ENCODE peak calls at places on chromosomes 7 and 10, in seven cellular contexts. O, T, E, Y, G, N and B are unnamed samples.

GRCh38 chr10:24992512-24993133 is 23.3 kb downstream of the ENKUR start:
- DNase-seq in O (no peak), T (no peak), E (no peak), Y (no peak), G (no peak), N (no peak), B (no peak)

GRCh38 chr10:48458662-48459048 is 146.2 kb downstream of the ARHGAP22 start:
- DNase-seq in O (no peak), T (no peak), E (no peak), Y (no peak), G (no peak), N (no peak), B (no peak)

GRCh38 chr7:133688483-133689239 is 435.8 kb downstream of the EXOC4 start:
- DNase-seq in O (no peak), T (no peak), E (no peak), Y (no peak), G (no peak), N (no peak), B (no peak)

GRCh38 chr7:38398725-38399321 is 125.4 kb upstream of the TARP start:
- DNase-seq in O (peak; percentile 21), T (peak; percentile 67), E (peak; percentile 58), Y (peak; percentile 33), G (peak; percentile 59), N (no peak), B (peak; percentile 69)

GRCh38 chr7:49424109-49424508 is 349.3 kb upstream of the VWC2 start:
- DNase-seq in O (no peak), T (no peak), E (no peak), Y (no peak), G (no peak), N (no peak), B (peak; percentile 12)

GRCh38 chr10:63217120-63217605 is 84.0 kb downstream of the NRBF2 start:
- DNase-seq in O (peak; percentile 44), T (peak; percentile 54), E (no peak), Y (peak; percentile 27), G (no peak), N (no peak), B (peak; percentile 7)

GRCh38 chr10:85548038-85548437 is 818.6 kb downstream of the GRID1 start:
- DNase-seq in O (peak; percentile 16), T (peak; percentile 21), E (no peak), Y (peak; percentile 52), G (no peak), N (peak; percentile 35), B (peak; percentile 84)

GRCh38 chr7:25901658-25902057 is 250.3 kb upstream of the NFE2L3 start:
- DNase-seq in O (no peak), T (no peak), E (no peak), Y (no peak), G (no peak), N (no peak), B (no peak)

GRCh38 chr10:21125471-21126228 is 228.5 kb upstream of the NEBL start:
- DNase-seq in O (no peak), T (no peak), E (no peak), Y (no peak), G (no peak), N (no peak), B (no peak)

GRCh38 chr7:5422324-5423271 is 1.0 kb downstream of the TNRC18 start:
- DNase-seq in O (peak; percentile 35), T (peak; percentile 84), E (peak; percentile 9), Y (no peak), G (peak; percentile 67), N (no peak), B (no peak)

GRCh38 chr7:127886248-127886647 is 145.0 kb downstream of the LRRC4 start:
- DNase-seq in O (no peak), T (no peak), E (no peak), Y (no peak), G (no peak), N (no peak), B (no peak)

GRCh38 chr10:61452655-61453641 is at the start of gene TMEM26:
- DNase-seq in O (no peak), T (peak; percentile 69), E (peak; percentile 18), Y (no peak), G (peak; percentile 84), N (no peak), B (peak; percentile 46)

GRCh38 chr7:86598311-86598710 is 45.4 kb upstream of the GRM3 start:
- DNase-seq in O (peak; percentile 10), T (peak; percentile 53), E (no peak), Y (no peak), G (peak; percentile 88), N (no peak), B (no peak)

GRCh38 chr7:102840404-102840803 is 72.4 kb upstream of the LRRC17 start:
- DNase-seq in O (no peak), T (no peak), E (no peak), Y (no peak), G (no peak), N (no peak), B (no peak)

GRCh38 chr10:87842776-87843497 is 20.4 kb downstream of the KLLN start:
- DNase-seq in O (peak; percentile 60), T (no peak), E (no peak), Y (no peak), G (no peak), N (no peak), B (no peak)

GRCh38 chr10:130202984-130203617 is 66.9 kb downstream of the GLRX3 start:
- DNase-seq in O (no peak), T (no peak), E (no peak), Y (no peak), G (no peak), N (no peak), B (no peak)

GRCh38 chr10:19839552-19839951 is 23.3 kb downstream of the PLXDC2 start:
- DNase-seq in O (no peak), T (no peak), E (no peak), Y (no peak), G (no peak), N (no peak), B (no peak)
- TF ChIP-seq JUND in O (no peak), T (no peak), E (no peak), Y (no peak), G (no peak), N (no peak), B (no peak)

DNA sequence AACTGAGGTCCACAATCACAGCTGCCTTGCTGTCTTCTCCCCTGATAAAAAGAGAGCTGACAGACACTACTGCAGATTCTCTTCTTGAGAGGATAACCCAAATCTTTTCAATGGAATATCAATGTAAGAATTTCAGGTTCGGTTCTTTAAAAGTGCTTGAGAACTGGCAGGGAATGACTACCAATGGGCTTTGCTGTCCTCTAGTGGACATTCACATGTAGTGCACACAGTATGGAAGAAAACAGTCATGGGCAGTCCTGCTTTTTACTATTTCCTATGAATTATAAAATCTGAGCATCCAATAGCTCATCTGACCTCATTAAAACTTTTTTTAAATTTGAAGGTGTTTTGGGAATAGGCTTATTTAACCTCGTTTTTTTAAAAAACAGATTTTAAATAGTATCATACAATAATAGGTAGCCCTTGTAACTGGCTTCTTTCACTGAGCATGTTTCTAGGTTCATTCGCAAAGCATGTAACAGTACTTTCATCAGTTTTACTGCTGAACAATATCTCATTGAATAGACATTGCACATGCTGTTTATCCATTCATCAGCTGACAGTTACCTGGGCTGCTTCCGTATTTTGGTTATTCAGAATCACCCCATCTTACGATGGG is 18.3 kb downstream of the FZD9 start:
- DNase-seq in O (peak; percentile 57), T (peak; percentile 75), E (peak; percentile 72), Y (peak; percentile 39), G (no peak), N (peak; percentile 9), B (peak; percentile 56)
- TF ChIP-seq JUND in O (no peak), T (no peak), E (no peak), Y (no peak), G (no peak), N (no peak), B (no peak)

DNA sequence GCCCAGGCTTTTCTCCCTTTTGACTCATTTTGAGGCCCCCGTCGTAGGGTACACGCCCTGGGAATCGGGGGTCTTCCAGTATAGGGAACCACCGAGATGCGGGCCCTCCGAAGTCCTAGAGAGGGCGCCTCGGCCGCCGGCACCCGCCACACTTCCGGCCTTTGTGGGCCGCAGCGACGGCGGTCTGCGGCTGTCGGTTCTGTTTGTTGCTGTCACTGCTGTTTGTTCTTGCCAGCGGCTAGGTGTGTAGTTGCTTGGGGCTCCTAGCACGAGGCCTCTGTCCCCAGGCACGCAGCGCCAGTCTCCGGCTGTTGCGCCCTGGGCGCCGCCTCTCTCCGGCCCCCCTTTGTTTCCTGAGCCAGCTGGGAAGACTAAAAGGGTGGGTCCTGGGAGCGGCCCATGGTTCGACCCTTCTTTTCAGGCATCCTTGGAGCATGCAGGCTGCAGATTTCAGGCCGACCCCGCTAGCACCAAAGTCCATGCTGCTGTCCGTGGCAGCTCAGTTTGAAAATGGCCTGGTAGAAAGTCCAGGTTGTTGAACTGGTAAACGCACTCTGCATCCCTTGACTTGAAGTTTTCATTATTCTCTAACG is 17.8 kb upstream of the ZKSCAN1 start:
- DNase-seq in O (peak; percentile 87), T (peak; percentile 82), E (no peak), Y (no peak), G (peak; percentile 82), N (no peak), B (no peak)
- TF ChIP-seq JUND in O (peak; percentile 42), T (no peak), E (no peak), Y (no peak), G (no peak), N (no peak), B (no peak)

DNA sequence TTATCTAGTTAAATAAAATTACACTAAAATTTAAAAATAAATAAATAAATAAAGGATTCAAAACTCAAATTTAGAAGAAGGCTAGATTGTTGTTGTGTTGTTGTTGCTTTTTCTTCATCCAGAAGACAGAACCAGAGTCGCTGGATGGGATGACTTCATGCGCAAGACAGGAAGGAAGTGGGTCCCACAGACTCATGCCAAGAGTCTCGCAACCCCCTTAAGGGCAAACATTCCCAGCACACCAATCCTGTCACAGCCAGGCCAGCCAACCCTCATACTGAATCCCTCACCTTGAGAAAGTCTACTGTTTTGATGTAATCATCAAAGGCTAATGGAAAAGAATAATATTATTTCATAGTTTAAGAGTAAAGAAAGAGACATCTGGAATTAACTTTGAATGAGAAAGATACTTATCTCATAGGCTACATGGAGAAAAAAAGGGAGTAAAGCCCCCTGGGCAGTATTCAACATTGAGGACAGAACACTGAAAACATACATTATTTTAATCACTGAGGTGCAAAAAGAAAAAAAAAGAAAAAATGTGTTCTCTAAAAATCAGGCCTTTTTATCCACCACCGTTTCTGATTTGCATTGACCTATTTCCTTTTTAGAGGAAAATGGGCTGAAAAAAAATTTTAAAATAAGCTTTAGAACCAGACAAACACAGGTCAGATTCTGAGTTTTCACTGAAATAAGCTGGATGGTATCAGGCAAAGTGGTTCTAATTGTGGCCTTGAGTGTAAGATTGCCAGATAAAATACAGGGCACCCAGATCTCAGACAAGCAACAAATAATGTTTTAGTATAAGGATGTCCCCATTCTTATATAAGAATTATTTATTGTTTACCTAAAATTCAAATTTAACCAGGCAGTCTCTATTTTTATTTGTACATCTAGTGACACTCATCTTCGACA is 826.5 kb downstream of the TNS3 start:
- DNase-seq in O (no peak), T (peak; percentile 57), E (no peak), Y (no peak), G (no peak), N (no peak), B (no peak)
- TF ChIP-seq JUND in O (no peak), T (no peak), E (no peak), Y (no peak), G (no peak), N (no peak), B (no peak)